ENCODE peak calls at places on chromosomes 13 and 19, in four cellular contexts. One of them, this sample, is unnamed.

GRCh38 chr19:10979950-10980349 is 19.1 kb downstream of the SMARCA4 start:
- DNase-seq in A549: no peak
- DNase-seq in HepG2: no peak
- DNase-seq in K562: no peak
- DNase-seq in this sample: no peak

GRCh38 chr13:59464926-59465325 is 698.8 kb downstream of the DIAPH3 start:
- DNase-seq in HepG2: no peak
- DNase-seq in A549: no peak
- DNase-seq in K562: no peak
- DNase-seq in this sample: no peak

GRCh38 chr19:13018037-13018914 is 23.0 kb downstream of the NFIX start:
- DNase-seq in HepG2: no peak
- DNase-seq in K562: peak
- DNase-seq in A549: no peak
- DNase-seq in this sample: peak

GRCh38 chr19:29211562-29212416 is 1.2 kb downstream of the UQCRFS1 start:
- DNase-seq in K562: peak
- DNase-seq in HepG2: peak
- DNase-seq in A549: peak
- DNase-seq in this sample: peak

GRCh38 chr13:98672947-98673545 is 79.4 kb downstream of the SLC15A1 start:
- DNase-seq in HepG2: peak
- DNase-seq in A549: peak
- DNase-seq in K562: peak
- DNase-seq in this sample: peak

GRCh38 chr19:18674616-18675015 is 8.9 kb upstream of the CRTC1 start:
- DNase-seq in K562: no peak
- DNase-seq in HepG2: no peak
- DNase-seq in A549: no peak
- DNase-seq in this sample: no peak

GRCh38 chr19:29576761-29577661 is 29.1 kb upstream of the POP4 start:
- DNase-seq in HepG2: no peak
- DNase-seq in A549: no peak
- DNase-seq in K562: no peak
- DNase-seq in this sample: no peak

GRCh38 chr19:50962245-50962644 is 7.1 kb downstream of the KLK6 start:
- DNase-seq in K562: peak
- DNase-seq in A549: no peak
- DNase-seq in HepG2: no peak
- DNase-seq in this sample: no peak

GRCh38 chr19:12946092-12946845 is 607 bp downstream of the RAD23A start:
- DNase-seq in HepG2: peak
- DNase-seq in A549: no peak
- DNase-seq in K562: peak
- DNase-seq in this sample: peak

GRCh38 chr13:100667894-100668293 is 6.7 kb downstream of the TMTC4 start:
- DNase-seq in A549: no peak
- DNase-seq in K562: no peak
- DNase-seq in HepG2: no peak
- DNase-seq in this sample: no peak

GRCh38 chr13:75610466-75610865 is 25.7 kb upstream of the LMO7 start:
- DNase-seq in K562: no peak
- DNase-seq in A549: no peak
- DNase-seq in HepG2: no peak
- DNase-seq in this sample: no peak

GRCh38 chr13:82480415-82480814 is 1401.9 kb downstream of the SLITRK1 start:
- DNase-seq in K562: no peak
- DNase-seq in HepG2: peak
- DNase-seq in A549: no peak
- DNase-seq in this sample: peak

GRCh38 chr13:48489003-48489402 is 43.9 kb downstream of the RCBTB2 start:
- DNase-seq in A549: no peak
- DNase-seq in K562: no peak
- DNase-seq in HepG2: no peak
- DNase-seq in this sample: no peak

GRCh38 chr13:98291658-98292057 is 114.6 kb upstream of the RNF113B start:
- DNase-seq in A549: no peak
- DNase-seq in K562: no peak
- DNase-seq in HepG2: peak
- DNase-seq in this sample: no peak

GRCh38 chr13:72004975-72005374 is 138.0 kb upstream of the DACH1 start:
- DNase-seq in K562: no peak
- DNase-seq in A549: no peak
- DNase-seq in HepG2: no peak
- DNase-seq in this sample: peak

GRCh38 chr13:103772576-103772975 is 706.4 kb upstream of the SLC10A2 start:
- DNase-seq in A549: peak
- DNase-seq in K562: no peak
- DNase-seq in HepG2: peak
- DNase-seq in this sample: peak

GRCh38 chr13:104837756-104838155 is 1697.7 kb downstream of the EFNB2 start:
- DNase-seq in K562: no peak
- DNase-seq in HepG2: no peak
- DNase-seq in A549: no peak
- DNase-seq in this sample: no peak

GRCh38 chr13:106967391-106967790 is 399.5 kb upstream of the ARGLU1 start:
- DNase-seq in A549: no peak
- DNase-seq in K562: no peak
- DNase-seq in HepG2: no peak
- DNase-seq in this sample: no peak

GRCh38 chr19:41123716-41124244 is 9.5 kb downstream of the CYP2F1 start:
- DNase-seq in HepG2: no peak
- DNase-seq in K562: no peak
- DNase-seq in A549: no peak
- DNase-seq in this sample: no peak

GRCh38 chr19:43474487-43474886 is 9.1 kb upstream of the LYPD3 start:
- DNase-seq in HepG2: no peak
- DNase-seq in A549: no peak
- DNase-seq in K562: no peak
- DNase-seq in this sample: no peak

GRCh38 chr19:39030854-39031367 is 1.4 kb downstream of the FBXO27 start:
- DNase-seq in K562: no peak
- DNase-seq in HepG2: peak
- DNase-seq in A549: no peak
- DNase-seq in this sample: no peak

GRCh38 chr19:49061445-49061844 is 3.2 kb downstream of the NTF4 start:
- DNase-seq in HepG2: no peak
- DNase-seq in A549: no peak
- DNase-seq in K562: no peak
- DNase-seq in this sample: no peak

GRCh38 chr13:112198611-112199010 is 131.7 kb downstream of the SOX1 start:
- DNase-seq in A549: no peak
- DNase-seq in K562: no peak
- DNase-seq in HepG2: no peak
- DNase-seq in this sample: no peak

GRCh38 chr13:51148223-51148951 is 37.3 kb upstream of the C13orf42 start:
- DNase-seq in HepG2: no peak
- DNase-seq in K562: no peak
- DNase-seq in A549: no peak
- DNase-seq in this sample: peak

GRCh38 chr19:4534836-4535658 is at the start of gene PLIN5:
- DNase-seq in A549: peak
- DNase-seq in HepG2: peak
- DNase-seq in K562: peak
- DNase-seq in this sample: peak

GRCh38 chr13:27120011-27120410 is 51.6 kb downstream of the USP12 start:
- DNase-seq in K562: no peak
- DNase-seq in A549: no peak
- DNase-seq in HepG2: no peak
- DNase-seq in this sample: no peak

GRCh38 chr19:3516675-3517207 is 10.6 kb downstream of the FZR1 start:
- DNase-seq in A549: no peak
- DNase-seq in K562: no peak
- DNase-seq in HepG2: no peak
- DNase-seq in this sample: no peak

GRCh38 chr13:89937420-89937819 is 1410.1 kb upstream of the MIR17HG start:
- DNase-seq in A549: no peak
- DNase-seq in HepG2: no peak
- DNase-seq in K562: no peak
- DNase-seq in this sample: no peak

GRCh38 chr19:29526730-29527499 is 1.1 kb downstream of the VSTM2B start:
- DNase-seq in A549: no peak
- DNase-seq in HepG2: no peak
- DNase-seq in K562: peak
- DNase-seq in this sample: peak

GRCh38 chr13:49220035-49220855 is at the start of gene MLNR:
- DNase-seq in HepG2: peak
- DNase-seq in K562: peak
- DNase-seq in A549: peak
- DNase-seq in this sample: peak

GRCh38 chr13:58300224-58300623 is 668.7 kb downstream of the PCDH17 start:
- DNase-seq in K562: no peak
- DNase-seq in HepG2: no peak
- DNase-seq in A549: no peak
- DNase-seq in this sample: no peak

GRCh38 chr13:28297341-28297740 is 159.0 kb downstream of the PAN3 start:
- DNase-seq in K562: no peak
- DNase-seq in HepG2: no peak
- DNase-seq in A549: no peak
- DNase-seq in this sample: peak
- TF ChIP-seq JUNB in K562: no peak
- TF ChIP-seq JUNB in HepG2: no peak
- TF ChIP-seq JUNB in A549: no peak
- TF ChIP-seq JUNB in this sample: no peak

GRCh38 chr19:14150770-14151661 is 14.6 kb upstream of the ASF1B start:
- DNase-seq in K562: no peak
- DNase-seq in A549: no peak
- DNase-seq in HepG2: no peak
- DNase-seq in this sample: no peak

GRCh38 chr19:14147797-14148605 is 11.6 kb upstream of the ASF1B start:
- DNase-seq in K562: peak
- DNase-seq in A549: peak
- DNase-seq in HepG2: peak
- DNase-seq in this sample: peak

GRCh38 chr19:14149011-14149410 is 12.6 kb upstream of the ASF1B start:
- DNase-seq in A549: no peak
- DNase-seq in K562: no peak
- DNase-seq in HepG2: no peak
- DNase-seq in this sample: no peak

GRCh38 chr19:14150041-14150769 is 13.8 kb upstream of the ASF1B start:
- DNase-seq in HepG2: no peak
- DNase-seq in A549: no peak
- DNase-seq in K562: no peak
- DNase-seq in this sample: peak

DNA sequence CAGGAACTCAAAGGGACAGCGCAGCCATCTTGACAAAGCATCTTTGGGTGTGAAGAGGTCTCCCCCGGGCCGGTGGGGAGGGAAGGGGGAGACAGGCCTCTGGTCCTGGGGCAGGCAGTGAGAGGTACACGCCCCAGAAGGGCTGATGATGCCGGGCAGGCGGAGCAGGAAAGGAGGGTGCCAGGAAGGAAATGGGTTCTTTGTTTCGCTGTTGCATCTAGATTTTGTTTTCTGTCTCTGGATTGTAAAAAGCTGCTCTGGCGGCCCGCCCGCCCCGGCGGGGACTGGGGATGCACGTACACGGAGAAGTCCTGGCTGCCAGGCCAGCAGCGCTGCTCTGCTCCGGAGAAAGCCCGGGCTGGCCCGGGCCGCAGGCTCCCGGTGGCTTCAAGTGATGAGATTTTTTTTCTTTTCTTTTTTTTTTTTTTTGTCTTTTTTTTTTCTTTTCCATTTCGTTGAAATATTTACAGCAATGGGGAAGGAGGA is 13.2 kb upstream of the ASF1B start:
- DNase-seq in HepG2: no peak
- DNase-seq in A549: no peak
- DNase-seq in K562: no peak
- DNase-seq in this sample: peak
- TF ChIP-seq JUNB in HepG2: no peak
- TF ChIP-seq JUNB in A549: no peak
- TF ChIP-seq JUNB in K562: no peak
- TF ChIP-seq JUNB in this sample: no peak

GRCh38 chr19:6378036-6378435 is 2.3 kb upstream of the PSPN start:
- DNase-seq in A549: no peak
- DNase-seq in HepG2: no peak
- DNase-seq in K562: no peak
- DNase-seq in this sample: peak
- TF ChIP-seq JUNB in A549: no peak
- TF ChIP-seq JUNB in HepG2: no peak
- TF ChIP-seq JUNB in K562: no peak
- TF ChIP-seq JUNB in this sample: no peak

GRCh38 chr13:30375436-30375835 is 46.9 kb upstream of the UBE2L5 start:
- DNase-seq in K562: no peak
- DNase-seq in HepG2: no peak
- DNase-seq in A549: no peak
- DNase-seq in this sample: no peak

GRCh38 chr13:30373727-30374126 is 48.6 kb upstream of the UBE2L5 start:
- DNase-seq in HepG2: no peak
- DNase-seq in K562: no peak
- DNase-seq in A549: no peak
- DNase-seq in this sample: no peak

GRCh38 chr13:30377312-30377685 is 45.0 kb upstream of the UBE2L5 start:
- DNase-seq in HepG2: no peak
- DNase-seq in A549: no peak
- DNase-seq in K562: no peak
- DNase-seq in this sample: no peak

GRCh38 chr13:30381049-30381448 is 41.2 kb upstream of the UBE2L5 start:
- DNase-seq in K562: no peak
- DNase-seq in A549: no peak
- DNase-seq in HepG2: no peak
- DNase-seq in this sample: no peak

DNA sequence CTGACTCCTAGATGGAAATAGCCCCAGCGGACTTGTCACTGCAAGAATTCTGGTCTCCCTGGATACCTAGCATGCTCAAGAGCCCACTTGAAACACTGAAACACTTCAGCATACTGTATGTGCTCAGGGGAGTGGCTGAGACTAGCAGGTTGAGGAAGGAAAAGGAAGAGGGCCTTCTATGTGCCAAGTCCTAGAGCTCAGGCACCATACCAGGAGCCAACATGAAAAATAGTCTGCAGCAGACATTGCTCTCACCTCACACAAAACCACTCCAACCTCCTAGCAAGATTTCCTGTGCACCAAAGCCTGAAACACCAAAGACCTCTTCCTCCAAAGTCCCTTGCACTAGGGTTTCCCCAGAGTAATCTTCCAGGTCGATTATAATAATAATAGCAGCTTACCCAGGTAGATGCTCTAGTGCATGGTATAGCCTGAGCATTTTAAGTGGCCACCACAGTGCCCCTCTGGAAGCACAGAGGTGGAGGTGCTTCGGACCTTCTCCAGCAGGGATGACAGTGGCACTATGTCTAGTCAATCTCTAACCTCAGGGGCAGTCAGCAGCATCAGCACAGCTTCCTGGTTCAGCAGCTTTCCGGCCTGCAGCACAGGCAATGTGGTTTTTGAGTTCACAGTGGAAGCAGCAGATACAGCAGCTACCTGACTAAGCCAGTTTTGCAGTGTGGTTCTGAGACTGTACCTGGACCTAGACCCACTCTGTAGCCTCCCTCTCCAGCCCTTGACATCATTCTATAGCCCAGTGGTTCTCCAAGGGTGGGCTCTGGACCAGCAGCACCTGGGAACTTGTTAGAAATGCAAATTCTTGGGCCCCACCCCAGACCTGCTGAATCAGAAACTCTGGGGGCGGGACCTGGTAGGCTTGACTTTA is 45.6 kb upstream of the UBE2L5 start:
- DNase-seq in K562: no peak
- DNase-seq in A549: no peak
- DNase-seq in HepG2: no peak
- DNase-seq in this sample: peak
- TF ChIP-seq JUNB in K562: no peak
- TF ChIP-seq JUNB in A549: no peak
- TF ChIP-seq JUNB in HepG2: no peak
- TF ChIP-seq JUNB in this sample: no peak

GRCh38 chr19:17136026-17136425 is 60.4 kb downstream of the MYO9B start:
- DNase-seq in K562: no peak
- DNase-seq in HepG2: no peak
- DNase-seq in A549: no peak
- DNase-seq in this sample: peak
- TF ChIP-seq JUNB in K562: no peak
- TF ChIP-seq JUNB in HepG2: no peak
- TF ChIP-seq JUNB in A549: no peak
- TF ChIP-seq JUNB in this sample: no peak

This sample was measured in GM23338.